ENCODE peak calls at places on chromosomes 13 and 19, in six cellular contexts. X is fibroblast of the aortic adventitia, V is amniotic epithelial cell, N is adipocyte, E is NCI-H460, A is fibroblast of the conjunctiva. L is an unnamed sample.

GRCh38 chr13:114174529-114174941 is 4.5 kb upstream of the CFAP97D2 start:
- DNase-seq in E (no peak), N (no peak), A (no peak), V (peak), X (peak), L (no peak)

GRCh38 chr19:13920940-13921744 is 15.1 kb downstream of the CC2D1A start:
- DNase-seq in X (peak), A (peak), V (peak), E (no peak), N (peak), L (no peak)

GRCh38 chr19:41910992-41911888 is 17.0 kb downstream of the ERFL start:
- DNase-seq in A (no peak), X (no peak), N (no peak), E (no peak), V (no peak), L (no peak)

GRCh38 chr13:91358384-91358776 is 10.9 kb downstream of the MIR17HG start:
- DNase-seq in N (no peak), V (no peak), X (no peak), A (no peak), E (no peak), L (no peak)

GRCh38 chr19:15315101-15315500 is 17.2 kb downstream of the BRD4 start:
- DNase-seq in X (no peak), V (no peak), E (no peak), A (no peak), N (no peak), L (no peak)

GRCh38 chr19:38084196-38084595 is 139.8 kb downstream of the DPF1 start:
- DNase-seq in V (no peak), E (no peak), X (no peak), A (no peak), N (no peak), L (no peak)

GRCh38 chr19:16033721-16034120 is 42.6 kb upstream of the TPM4 start:
- DNase-seq in A (no peak), X (no peak), V (no peak), E (no peak), N (no peak), L (no peak)

GRCh38 chr13:99843872-99844271 is 127.7 kb downstream of the ZIC5 start:
- DNase-seq in X (no peak), V (no peak), A (no peak), N (no peak), E (no peak), L (no peak)

GRCh38 chr13:23467048-23467931 is 33.8 kb upstream of the SACS start:
- DNase-seq in A (no peak), V (no peak), N (peak), X (no peak), E (no peak), L (no peak)

GRCh38 chr19:54154603-54155345 is 4.7 kb downstream of the LENG1 start:
- DNase-seq in X (no peak), A (no peak), E (no peak), V (no peak), N (no peak), L (no peak)

GRCh38 chr13:43572601-43573360 is 214.0 kb downstream of the ENOX1 start:
- DNase-seq in X (peak), N (peak), A (peak), E (no peak), V (peak), L (no peak)

GRCh38 chr19:11530432-11530831 is 1.5 kb upstream of the ECSIT start:
- DNase-seq in E (peak), N (peak), A (peak), V (peak), X (peak), L (peak)

GRCh38 chr13:35856721-35857346 is 274.3 kb downstream of the DCLK1 start:
- DNase-seq in A (no peak), N (no peak), V (no peak), E (no peak), X (no peak), L (no peak)

GRCh38 chr19:17757125-17757524 is 5.8 kb downstream of the FCHO1 start:
- DNase-seq in A (no peak), N (peak), X (peak), V (peak), E (no peak), L (no peak)

GRCh38 chr19:34677386-34678084 is at the start of gene ZNF302:
- DNase-seq in E (peak), X (peak), A (peak), V (peak), N (peak), L (peak)

GRCh38 chr19:49133621-49134454 is 14.5 kb downstream of the PPFIA3 start:
- DNase-seq in X (peak), N (peak), V (peak), E (no peak), A (no peak), L (no peak)

GRCh38 chr19:5828661-5829566 is 10.6 kb downstream of the FUT6 start:
- DNase-seq in E (no peak), A (no peak), X (peak), N (peak), V (peak), L (no peak)

GRCh38 chr13:79775830-79776229 is 294.9 kb downstream of the NDFIP2 start:
- DNase-seq in V (peak), A (peak), X (peak), N (peak), E (peak), L (peak)

GRCh38 chr13:112959701-112960542 is 9.1 kb upstream of the MCF2L start:
- DNase-seq in X (no peak), E (no peak), V (no peak), N (no peak), A (no peak), L (no peak)

GRCh38 chr13:48222358-48223015 is 10.5 kb upstream of the ITM2B start:
- DNase-seq in V (peak), A (no peak), E (no peak), N (peak), X (peak), L (no peak)

GRCh38 chr19:2494447-2495129 is 18.7 kb downstream of the GADD45B start:
- DNase-seq in V (peak), A (no peak), X (peak), N (peak), E (no peak), L (no peak)

GRCh38 chr13:47117268-47117667 is 220.4 kb upstream of the HTR2A start:
- DNase-seq in X (peak), A (no peak), E (no peak), N (peak), V (peak), L (peak)

GRCh38 chr13:21541980-21542379 is 62.0 kb downstream of the MICU2 start:
- DNase-seq in A (no peak), N (no peak), X (no peak), E (no peak), V (no peak), L (no peak)

GRCh38 chr13:40259899-40260298 is 406.5 kb downstream of the FOXO1 start:
- DNase-seq in E (no peak), V (peak), X (peak), N (no peak), A (no peak), L (no peak)

GRCh38 chr19:48480476-48481190 is 11.5 kb downstream of the CYTH2 start:
- DNase-seq in V (peak), N (peak), X (no peak), E (no peak), A (no peak), L (no peak)

GRCh38 chr19:4456566-4456842 is 1.1 kb downstream of the UBXN6 start:
- DNase-seq in A (peak), N (peak), E (no peak), V (peak), X (peak), L (no peak)

GRCh38 chr19:19057720-19058119 is 6.1 kb upstream of the SLC25A42 start:
- DNase-seq in E (no peak), A (no peak), N (no peak), V (no peak), X (no peak), L (no peak)

GRCh38 chr19:13078897-13079541 is 23.6 kb downstream of the LYL1 start:
- DNase-seq in X (no peak), E (no peak), V (no peak), N (no peak), A (no peak), L (no peak)

GRCh38 chr13:76792680-76793334 is 93.4 kb downstream of the KCTD12 start:
- DNase-seq in A (peak), V (peak), E (no peak), X (peak), N (peak), L (no peak)

GRCh38 chr19:18802354-18802753 is 11.2 kb upstream of the COMP start:
- DNase-seq in X (no peak), V (no peak), N (no peak), A (no peak), E (no peak), L (no peak)

GRCh38 chr13:50222569-50223332 is 207.5 kb downstream of the KCNRG start:
- DNase-seq in A (no peak), V (peak), E (no peak), X (peak), N (no peak), L (no peak)

GRCh38 chr13:109569938-109570711 is 216.3 kb downstream of the IRS2 start:
- DNase-seq in X (no peak), E (no peak), A (no peak), V (no peak), N (no peak), L (no peak)

GRCh38 chr13:71499235-71499634 is 367.8 kb downstream of the DACH1 start:
- DNase-seq in V (no peak), N (no peak), X (no peak), A (no peak), E (no peak), L (no peak)

GRCh38 chr19:2049741-2050348 is 1.2 kb downstream of the MKNK2 start:
- DNase-seq in N (peak), X (peak), V (peak), E (no peak), A (no peak), L (no peak)

L was measured in AG04450.